ENCODE peak calls at places on chromosome 17, in eight cellular contexts. J is cardiac muscle cell; X is effector memory CD4-positive, alpha-beta T cell; D is breast epithelium; L is A549; W is Karpas-422; R is mucosa of descending colon; G is CD8-positive, alpha-beta T cell. Y is an unnamed sample.

GRCh38 chr17:76000016-76000754 is 470 bp upstream of the CDK3 start:
- DNase-seq in D (no peak), R (peak; percentile 78), G (peak; percentile 76), X (peak; percentile 41), J (peak; percentile 43), W (peak; percentile 92), L (peak; percentile 96), Y (peak; percentile 81)

GRCh38 chr17:66507103-66507923 is 204.9 kb downstream of the PRKCA start:
- DNase-seq in R (no peak), D (no peak), X (no peak), W (no peak), L (peak; percentile 85), G (no peak), J (peak; percentile 79), Y (no peak)

GRCh38 chr17:35799942-35800341 is 4.5 kb upstream of the MMP28 start:
- DNase-seq in W (no peak), D (peak; percentile 88), J (peak; percentile 80), X (no peak), R (peak; percentile 65), L (peak; percentile 46), G (no peak), Y (no peak)

GRCh38 chr17:48427598-48427997 is 2.4 kb downstream of the SKAP1 start:
- DNase-seq in G (peak; percentile 67), W (no peak), J (no peak), D (no peak), L (no peak), X (peak; percentile 44), R (no peak), Y (no peak)

GRCh38 chr17:18959845-18960240 is 7.9 kb downstream of the SLC5A10 start:
- DNase-seq in G (no peak), X (no peak), W (no peak), J (no peak), D (no peak), L (no peak), R (peak; percentile 30), Y (no peak)

GRCh38 chr17:74971069-74971841 is 1.3 kb downstream of the HID1 start:
- DNase-seq in J (no peak), R (no peak), L (no peak), D (no peak), X (no peak), G (no peak), W (no peak), Y (peak; percentile 27)

GRCh38 chr17:73342057-73342522 is 30.3 kb upstream of the CDC42EP4 start:
- DNase-seq in L (peak; percentile 93), G (no peak), X (no peak), J (peak; percentile 97), R (peak; percentile 81), D (peak; percentile 92), W (no peak), Y (no peak)

GRCh38 chr17:50956750-50957523 is 90.8 kb upstream of the TOB1 start:
- DNase-seq in L (peak; percentile 71), D (no peak), J (peak; percentile 64), G (peak; percentile 80), R (no peak), X (peak; percentile 61), W (peak; percentile 79), Y (peak; percentile 86)

GRCh38 chr17:40175928-40176327 is 1.3 kb upstream of the RAPGEFL1 start:
- DNase-seq in G (no peak), R (no peak), W (no peak), L (no peak), D (no peak), J (no peak), X (no peak), Y (no peak)

GRCh38 chr17:13775450-13775849 is 173.7 kb upstream of the HS3ST3A1 start:
- DNase-seq in W (no peak), R (no peak), L (no peak), D (no peak), X (no peak), G (no peak), J (no peak), Y (no peak)

GRCh38 chr17:19755821-19756510 is 7.9 kb upstream of the ALDH3A1 start:
- DNase-seq in L (no peak), X (no peak), G (no peak), D (no peak), R (no peak), W (no peak), J (no peak), Y (no peak)

GRCh38 chr17:65121916-65122821 is 15.0 kb upstream of the RGS9 start:
- DNase-seq in G (no peak), W (peak; percentile 68), X (no peak), L (no peak), R (no peak), J (no peak), D (no peak), Y (no peak)

GRCh38 chr17:43536236-43537088 is 9.7 kb downstream of the ETV4 start:
- DNase-seq in W (peak; percentile 58), G (no peak), J (peak; percentile 76), R (no peak), D (no peak), X (no peak), L (no peak), Y (no peak)

GRCh38 chr17:63305857-63306256 is 140.2 kb downstream of the CYB561 start:
- DNase-seq in G (no peak), L (no peak), X (no peak), D (no peak), R (no peak), J (no peak), W (no peak), Y (no peak)

GRCh38 chr17:51200295-51200694 is 34.1 kb downstream of the NME2 start:
- DNase-seq in L (no peak), R (no peak), D (no peak), J (no peak), X (peak; percentile 6), G (no peak), W (no peak), Y (no peak)

GRCh38 chr17:57908278-57908677 is 46.9 kb downstream of the CUEDC1 start:
- DNase-seq in W (no peak), R (peak; percentile 27), L (no peak), G (no peak), X (no peak), J (no peak), D (no peak), Y (no peak)
- H3K4me1 ChIP-seq in W (peaks cover 6% of the 10 kb centered on the region), R (peaks cover 26% of the 10 kb centered on the region), L (peaks cover 59% of the 10 kb centered on the region), G (no peaks in the 10 kb centered on the region), X (peaks cover under 1% of the 10 kb centered on the region), J (peaks cover 8% of the 10 kb centered on the region), D (no peaks in the 10 kb centered on the region), Y (peaks cover 22% of the 10 kb centered on the region)

DNA sequence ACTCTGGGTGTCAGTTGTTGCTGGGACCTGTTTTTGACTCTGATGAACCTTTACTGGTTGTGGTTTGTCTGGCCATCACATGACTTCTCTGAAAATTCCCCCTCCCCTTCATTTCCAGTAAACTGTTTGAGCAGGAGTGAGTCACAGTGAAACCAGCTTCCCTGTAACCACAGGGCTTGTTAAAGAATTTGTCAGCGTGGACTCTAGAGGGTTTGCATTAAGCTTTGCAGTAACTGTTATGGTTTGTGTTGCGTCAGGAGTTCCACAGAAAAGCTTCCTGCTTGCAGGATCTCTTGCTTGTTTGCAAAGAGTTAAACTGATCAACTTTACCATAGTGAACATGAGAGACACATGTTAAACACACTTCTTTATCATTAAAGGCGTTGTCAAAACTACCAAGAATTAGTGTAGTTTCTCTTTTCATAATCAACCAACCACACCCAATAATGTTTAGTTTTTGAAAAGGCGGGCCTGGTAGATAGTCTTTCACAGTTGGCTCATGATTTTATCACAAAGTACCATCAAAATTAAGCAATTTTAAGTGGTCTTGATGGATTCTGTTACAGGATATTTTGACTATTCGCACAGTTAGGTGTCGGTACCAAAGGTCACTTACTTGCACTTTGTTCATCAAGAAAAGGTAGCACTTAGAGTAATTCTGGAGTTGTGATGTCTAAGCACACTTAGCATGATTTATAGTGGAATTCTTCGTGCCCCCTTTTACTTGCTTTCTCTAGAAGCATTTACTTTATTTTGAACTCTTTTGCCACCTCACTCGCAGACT is 79.3 kb downstream of the VMP1 start:
- DNase-seq in X (peak; percentile 72), R (no peak), L (peak; percentile 81), G (peak; percentile 70), W (peak; percentile 68), J (peak; percentile 100), D (peak; percentile 66), Y (peak; percentile 91)
- H3K4me1 ChIP-seq in X (peaks cover 38% of the 10 kb centered on the region), R (peaks cover 29% of the 10 kb centered on the region), L (peaks cover 92% of the 10 kb centered on the region), G (peaks cover 35% of the 10 kb centered on the region), W (peaks cover 44% of the 10 kb centered on the region), J (peaks cover 57% of the 10 kb centered on the region), D (peaks cover 19% of the 10 kb centered on the region), Y (peaks cover 70% of the 10 kb centered on the region)

GRCh38 chr17:46140645-46141197 is 52.5 kb downstream of the KANSL1 start:
- DNase-seq in G (no peak), R (no peak), L (no peak), J (no peak), W (peak; percentile 56), D (no peak), X (no peak), Y (no peak)
- H3K4me1 ChIP-seq in G (peaks cover 78% of the 10 kb centered on the region), R (peaks cover 19% of the 10 kb centered on the region), L (peaks cover 74% of the 10 kb centered on the region), J (peaks cover 43% of the 10 kb centered on the region), W (peaks cover 98% of the 10 kb centered on the region), D (peaks cover 25% of the 10 kb centered on the region), X (peaks cover 58% of the 10 kb centered on the region), Y (peaks cover 22% of the 10 kb centered on the region)

GRCh38 chr17:28545787-28546415 is 6.5 kb downstream of the UNC119 start:
- DNase-seq in R (peak; percentile 22), L (no peak), W (no peak), G (no peak), J (no peak), D (no peak), X (no peak), Y (no peak)
- H3K4me1 ChIP-seq in R (peaks cover 7% of the 10 kb centered on the region), L (no peaks in the 10 kb centered on the region), W (peaks cover 27% of the 10 kb centered on the region), G (peaks cover 40% of the 10 kb centered on the region), J (no peaks in the 10 kb centered on the region), D (peaks cover 2% of the 10 kb centered on the region), X (peaks cover 30% of the 10 kb centered on the region), Y (peaks cover 12% of the 10 kb centered on the region)

GRCh38 chr17:968812-969766 is 10.5 kb downstream of the NXN start:
- DNase-seq in L (no peak), G (no peak), R (no peak), X (no peak), J (no peak), D (no peak), W (no peak), Y (peak; percentile 81)

GRCh38 chr17:967122-967521 is 12.5 kb downstream of the NXN start:
- DNase-seq in L (no peak), J (no peak), W (no peak), G (no peak), X (no peak), D (no peak), R (no peak), Y (no peak)

GRCh38 chr17:973053-973452 is 6.5 kb downstream of the NXN start:
- DNase-seq in D (no peak), R (no peak), X (no peak), L (no peak), J (no peak), W (no peak), G (no peak), Y (peak; percentile 83)

GRCh38 chr17:969767-970387 is 9.7 kb downstream of the NXN start:
- DNase-seq in X (no peak), R (no peak), L (no peak), G (no peak), D (no peak), W (no peak), J (no peak), Y (no peak)

GRCh38 chr17:970388-970768 is 9.2 kb downstream of the NXN start:
- DNase-seq in X (no peak), R (no peak), W (no peak), L (no peak), J (no peak), G (no peak), D (no peak), Y (no peak)
- H3K4me1 ChIP-seq in X (no peaks in the 10 kb centered on the region), R (no peaks in the 10 kb centered on the region), W (no peaks in the 10 kb centered on the region), L (no peaks in the 10 kb centered on the region), J (peaks cover 31% of the 10 kb centered on the region), G (no peaks in the 10 kb centered on the region), D (no peaks in the 10 kb centered on the region), Y (peaks cover 71% of the 10 kb centered on the region)

Y was measured in Caco-2.